ENCODE peak calls at places on chromosome 6, in four cellular contexts. D is stimulated activated CD4-positive, alpha-beta T cell treated with anti-CD3 and anti-CD28 coated beads, Interleukin-2, amount 100 ng/mL, for 24 hours; H is GM04504; X is NCI-H2171. M is an unnamed sample.

GRCh38 chr6:27767851-27768250 is 144.3 kb downstream of the OR2B2 start:
- DNase-seq in X (no peak), H (no peak), D (no peak), M (no peak)

GRCh38 chr6:114747995-114748625 is 405.3 kb upstream of the HS3ST5 start:
- DNase-seq in D (peak), H (peak), X (peak), M (no peak)

GRCh38 chr6:139376604-139377218 is 2.3 kb upstream of the CITED2 start:
- DNase-seq in H (peak), D (no peak), X (no peak), M (no peak)

GRCh38 chr6:130872250-130873095 is 45.3 kb downstream of the SMLR1 start:
- DNase-seq in X (peak), H (peak), D (peak), M (no peak)

GRCh38 chr6:165906-166305 is 126.4 kb upstream of the DUSP22 start:
- DNase-seq in H (no peak), X (no peak), D (no peak), M (no peak)

GRCh38 chr6:29909995-29910394 is 32.3 kb upstream of the HLA-A start:
- DNase-seq in D (no peak), H (no peak), X (no peak), M (no peak)

GRCh38 chr6:25504661-25505060 is 147.4 kb upstream of the SCGN start:
- DNase-seq in X (no peak), H (peak), D (no peak), M (peak)

GRCh38 chr6:55528624-55529023 is 50.4 kb downstream of the HMGCLL1 start:
- DNase-seq in H (peak), D (no peak), X (no peak), M (no peak)

GRCh38 chr6:108559884-108560462 is 744 bp upstream of the FOXO3 start:
- DNase-seq in H (peak), D (peak), X (peak), M (peak)

GRCh38 chr6:47258724-47259347 is 50.9 kb downstream of the TNFRSF21 start:
- DNase-seq in H (no peak), D (no peak), X (no peak), M (no peak)

GRCh38 chr6:36559394-36559793 is 12.1 kb upstream of the STK38 start:
- DNase-seq in X (no peak), H (no peak), D (no peak), M (no peak)

GRCh38 chr6:4698901-4699659 is 77.1 kb upstream of the CDYL start:
- DNase-seq in H (no peak), D (no peak), X (no peak), M (no peak)

GRCh38 chr6:35213824-35214756 is at the start of gene SCUBE3:
- DNase-seq in D (no peak), H (no peak), X (peak), M (no peak)

GRCh38 chr6:75402296-75402695 is 91.3 kb downstream of the FILIP1 start:
- DNase-seq in H (peak), X (no peak), D (no peak), M (no peak)

GRCh38 chr6:55980627-55981211 is 105.3 kb upstream of the BMP5 start:
- DNase-seq in D (no peak), X (peak), H (peak), M (peak)

GRCh38 chr6:17212541-17213371 is 68.4 kb upstream of the RBM24 start:
- DNase-seq in D (no peak), H (no peak), X (no peak), M (peak)

GRCh38 chr6:80331522-80331921 is 225.1 kb downstream of the BCKDHB start:
- DNase-seq in X (peak), D (no peak), H (no peak), M (no peak)

GRCh38 chr6:133973109-133973971 is 20.3 kb downstream of the TBPL1 start:
- DNase-seq in D (no peak), X (peak), H (no peak), M (peak)

GRCh38 chr6:74170118-74170517 is 474.1 kb downstream of the CD109 start:
- DNase-seq in H (peak), D (no peak), X (no peak), M (no peak)

GRCh38 chr6:16972535-16972934 is 129.3 kb upstream of the STMND1 start:
- DNase-seq in X (no peak), D (no peak), H (no peak), M (no peak)

GRCh38 chr6:120759570-120759969 is 574.7 kb downstream of the TBC1D32 start:
- DNase-seq in D (no peak), H (no peak), X (no peak), M (no peak)

GRCh38 chr6:130760006-130760405 is 67.2 kb upstream of the SMLR1 start:
- DNase-seq in D (no peak), H (no peak), X (no peak), M (no peak)

GRCh38 chr6:155396605-155397004 is 59.0 kb downstream of the NOX3 start:
- DNase-seq in D (no peak), X (no peak), H (no peak), M (no peak)

GRCh38 chr6:106134087-106134770 is 48.1 kb downstream of the PRDM1 start:
- DNase-seq in D (no peak), X (no peak), H (no peak), M (no peak)

GRCh38 chr6:63839485-63839884 is 203.9 kb downstream of the PHF3 start:
- DNase-seq in H (no peak), X (no peak), D (no peak), M (no peak)

GRCh38 chr6:152531659-152532058 is 105.5 kb downstream of the SYNE1 start:
- DNase-seq in X (no peak), D (no peak), H (no peak), M (no peak)

GRCh38 chr6:11681770-11682169 is 96.8 kb downstream of the ADTRP start:
- DNase-seq in D (no peak), X (no peak), H (no peak), M (no peak)

GRCh38 chr6:149473080-149474052 is 11.4 kb downstream of the ZC3H12D start:
- DNase-seq in D (no peak), H (no peak), X (no peak), M (no peak)

GRCh38 chr6:111566873-111567517 is 38.7 kb downstream of the TRAF3IP2 start:
- DNase-seq in X (peak), D (no peak), H (no peak), M (no peak)

GRCh38 chr6:168666751-168667427 is 225.9 kb downstream of the SMOC2 start:
- DNase-seq in X (no peak), H (no peak), D (no peak), M (no peak)